ENCODE peak calls at places on chromosomes 11 and 22, in five cellular contexts. K is left ventricle myocardium inferior, J is PC-9, M is HFFc6, G is kidney. H is an unnamed sample.

GRCh38 chr11:62295504-62295903 is 3.4 kb downstream of the SCGB1D4 start:
- DNase-seq in K (no peak), J (no peak), M (no peak), G (no peak), H (peak; percentile 37)

GRCh38 chr11:76335827-76336226 is 45.1 kb downstream of the THAP12 start:
- DNase-seq in K (no peak), J (no peak), M (no peak), G (no peak), H (no peak)

GRCh38 chr11:60700689-60701508 is 1.5 kb downstream of the MS4A8 start:
- DNase-seq in K (no peak), J (no peak), M (no peak), G (no peak), H (peak; percentile 12)

GRCh38 chr11:69703711-69704507 is at the start of gene FGF19:
- DNase-seq in K (no peak), J (peak; percentile 45), M (no peak), G (no peak), H (peak; percentile 20)

GRCh38 chr22:21867528-21868266 is at the start of gene MAPK1:
- DNase-seq in K (peak; percentile 95), J (peak; percentile 66), M (peak; percentile 80), G (peak; percentile 98), H (peak; percentile 96)

GRCh38 chr11:131025020-131025419 is 108.7 kb upstream of the SNX19 start:
- DNase-seq in K (no peak), J (no peak), M (peak; percentile 41), G (no peak), H (no peak)

GRCh38 chr22:42324991-42325710 is 54.7 kb upstream of the TCF20 start:
- DNase-seq in K (no peak), J (no peak), M (no peak), G (no peak), H (peak; percentile 19)

GRCh38 chr11:45371251-45371749 is 85.2 kb upstream of the SYT13 start:
- DNase-seq in K (peak; percentile 57), J (peak; percentile 53), M (peak; percentile 33), G (no peak), H (peak; percentile 79)

GRCh38 chr11:15145635-15146034 is 30.9 kb downstream of the INSC start:
- DNase-seq in K (no peak), J (peak; percentile 58), M (no peak), G (no peak), H (no peak)

GRCh38 chr11:14015711-14016110 is 53.2 kb downstream of the SPON1 start:
- DNase-seq in K (no peak), J (peak; percentile 90), M (no peak), G (no peak), H (no peak)

GRCh38 chr11:2769409-2769778 is 69.6 kb upstream of the KCNQ1OT1 start:
- DNase-seq in K (no peak), J (no peak), M (no peak), G (no peak), H (no peak)

GRCh38 chr11:103927535-103927934 is 108.9 kb upstream of the DDI1 start:
- DNase-seq in K (no peak), J (peak; percentile 23), M (peak; percentile 21), G (no peak), H (no peak)

GRCh38 chr11:64919627-64920026 is 2.6 kb upstream of the ATG2A start:
- DNase-seq in K (no peak), J (no peak), M (no peak), G (no peak), H (no peak)

GRCh38 chr11:64917663-64917995 is 620 bp upstream of the ATG2A start:
- DNase-seq in K (no peak), J (no peak), M (no peak), G (no peak), H (no peak)

GRCh38 chr11:64916848-64917662 is at the start of gene ATG2A:
- DNase-seq in K (peak; percentile 99), J (peak; percentile 99), M (peak; percentile 100), G (peak; percentile 100), H (peak; percentile 100)

GRCh38 chr11:64916040-64916847 is 765 bp downstream of the ATG2A start:
- DNase-seq in K (no peak), J (peak; percentile 72), M (no peak), G (peak; percentile 85), H (peak; percentile 59)

DNA sequence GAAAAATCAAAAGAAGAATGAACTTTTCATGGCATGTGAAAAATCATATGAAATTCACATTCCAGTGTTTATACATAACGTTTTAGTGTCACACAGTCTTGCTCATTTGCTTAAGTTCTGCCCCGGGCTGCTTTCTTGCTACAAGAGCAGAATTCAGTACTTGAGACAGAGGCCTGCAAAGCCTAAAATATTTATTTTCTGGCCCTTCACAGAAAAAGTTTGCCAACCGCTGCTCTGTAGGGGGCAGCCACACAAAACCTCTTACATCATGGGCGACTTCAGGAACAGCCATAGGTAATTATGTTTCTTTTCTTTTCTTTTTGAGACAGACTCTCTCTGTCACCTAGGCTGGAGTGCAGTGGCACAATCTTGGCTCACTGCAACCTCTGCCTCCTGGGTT is 1.0 kb upstream of the ATG2A start:
- DNase-seq in K (no peak), J (peak; percentile 44), M (peak; percentile 59), G (no peak), H (peak; percentile 33)
- TF ChIP-seq CTCF in K (no peak), J (peak; percentile 41), M (peak; percentile 58), G (peak; percentile 12), H (peak; percentile 20)

GRCh38 chr22:23523746-23524145 is 56.3 kb downstream of the IGLL1 start:
- DNase-seq in K (no peak), J (no peak), M (no peak), G (peak; percentile 25), H (no peak)

GRCh38 chr22:23519442-23520177 is 60.5 kb downstream of the IGLL1 start:
- DNase-seq in K (peak; percentile 7), J (no peak), M (no peak), G (peak; percentile 76), H (no peak)

GRCh38 chr22:23522642-23523251 is 57.3 kb downstream of the IGLL1 start:
- DNase-seq in K (no peak), J (no peak), M (no peak), G (peak; percentile 79), H (no peak)

GRCh38 chr22:23520875-23521441 is 59.1 kb downstream of the IGLL1 start:
- DNase-seq in K (peak; percentile 40), J (no peak), M (peak; percentile 55), G (peak; percentile 86), H (no peak)

DNA sequence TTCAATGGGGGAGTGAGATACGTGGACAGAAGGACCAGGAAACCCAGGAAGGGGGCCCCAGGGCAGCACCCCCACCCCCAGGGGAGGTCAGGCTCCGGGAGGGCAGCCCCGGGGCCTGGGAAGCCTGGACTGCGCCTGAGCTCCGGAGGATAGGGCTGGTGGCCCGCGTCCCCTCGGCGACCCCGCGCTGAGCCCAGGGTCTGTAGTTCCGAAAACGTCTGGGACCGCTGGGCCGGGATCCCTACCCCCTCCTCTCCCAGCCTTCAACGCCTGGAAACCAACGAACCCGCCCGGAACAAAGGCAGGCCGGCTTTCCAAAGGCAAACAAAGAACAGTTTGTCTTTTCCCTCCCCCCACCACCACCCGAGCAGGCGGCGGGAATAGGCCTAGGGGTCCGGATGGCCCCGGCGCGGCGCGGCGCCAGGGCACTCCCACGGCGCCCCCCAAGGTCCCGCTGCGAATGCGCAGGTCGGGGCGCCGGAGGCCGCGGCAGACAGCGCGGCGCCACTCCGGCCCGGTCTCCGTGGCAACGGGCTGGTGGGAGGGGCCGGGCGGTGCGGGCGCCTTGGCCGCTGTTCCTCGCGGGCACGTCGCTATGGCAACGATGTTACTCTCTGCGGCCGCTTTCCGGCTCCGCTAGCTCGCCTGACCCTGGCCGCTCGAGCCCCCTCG is 58.5 kb downstream of the IGLL1 start:
- DNase-seq in K (peak; percentile 88), J (peak; percentile 55), M (peak; percentile 92), G (peak; percentile 97), H (peak; percentile 81)
- TF ChIP-seq CTCF in K (peak; percentile 22), J (no peak), M (peak; percentile 65), G (no peak), H (no peak)

GRCh38 chr11:35553021-35553420 is 27.6 kb upstream of the PAMR1 start:
- DNase-seq in K (no peak), J (no peak), M (no peak), G (no peak), H (no peak)
- TF ChIP-seq CTCF in K (no peak), J (no peak), M (no peak), G (no peak), H (no peak)

GRCh38 chr11:110249066-110249465 is 47.3 kb downstream of the RDX start:
- DNase-seq in K (no peak), J (no peak), M (no peak), G (no peak), H (no peak)
- TF ChIP-seq CTCF in K (peak; percentile 38), J (peak; percentile 47), M (peak; percentile 61), G (peak; percentile 30), H (no peak)

H was measured in activated CD8-positive, alpha-beta T cell treated with anti-CD3 and anti-CD28 coated beads for 36 hours.